ENCODE peak calls at places on chromosomes 11 and 22, in five cellular contexts. C is mucosa of descending colon, Q is spleen, X is prostate gland, U is esophagus squamous epithelium. O is an unnamed sample. For H3K4me1, the result is how much of the 10 kb centered on the place peaks cover.

GRCh38 chr11:15770798-15771414 is 585.4 kb downstream of the SOX6 start:
- DNase-seq in U (no peak), C (no peak), X (no peak), Q (no peak), O (no peak)

GRCh38 chr11:95095858-95096587 is 6.4 kb downstream of the ENDOD1 start:
- DNase-seq in X (no peak), U (no peak), Q (no peak), C (no peak), O (no peak)

GRCh38 chr11:64609436-64610047 is 18.5 kb downstream of the SLC22A12 start:
- DNase-seq in X (no peak), U (no peak), Q (no peak), C (no peak), O (no peak)

GRCh38 chr11:134258577-134258976 is 5.2 kb downstream of the ACAD8 start:
- DNase-seq in U (no peak), X (peak), C (no peak), Q (no peak), O (no peak)

GRCh38 chr11:79393362-79394043 is 47.3 kb downstream of the TENM4 start:
- DNase-seq in X (no peak), U (no peak), Q (no peak), C (no peak), O (no peak)

GRCh38 chr22:50059185-50059880 is 1.2 kb upstream of the TTLL8 start:
- DNase-seq in C (peak), U (no peak), X (no peak), Q (no peak), O (no peak)

GRCh38 chr11:2173761-2174160 is 2.1 kb upstream of the TH start:
- DNase-seq in C (no peak), U (no peak), X (no peak), Q (no peak), O (no peak)

GRCh38 chr22:28222976-28223375 is 303.9 kb upstream of the PITPNB start:
- DNase-seq in C (no peak), X (no peak), U (no peak), Q (no peak), O (no peak)

DNA sequence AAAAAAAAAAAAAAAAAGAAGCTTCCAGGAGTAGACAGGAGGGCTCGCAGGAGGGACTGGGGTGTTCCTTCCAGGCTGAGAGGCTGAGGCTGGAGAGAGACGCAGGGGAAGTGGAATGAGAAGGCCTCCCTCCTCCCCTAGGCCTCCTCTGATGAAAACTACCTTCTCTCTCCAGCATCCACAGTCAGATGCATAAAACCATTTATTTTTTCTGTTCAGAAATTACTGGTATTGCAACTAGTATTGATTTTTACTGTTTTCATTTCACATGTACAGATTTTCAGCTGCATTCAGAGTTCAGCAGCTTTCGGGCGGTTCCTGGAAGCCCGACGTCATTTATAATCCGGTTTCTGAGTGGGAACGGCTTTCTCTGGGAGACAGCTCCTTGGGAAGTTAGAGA is 6.8 kb upstream of the NFAM1 start:
- DNase-seq in Q (no peak), U (no peak), X (no peak), C (no peak), O (no peak)
- H3K4me1 ChIP-seq in Q (half or more), U (under half), X (under half), C (under half), O (under half)

DNA sequence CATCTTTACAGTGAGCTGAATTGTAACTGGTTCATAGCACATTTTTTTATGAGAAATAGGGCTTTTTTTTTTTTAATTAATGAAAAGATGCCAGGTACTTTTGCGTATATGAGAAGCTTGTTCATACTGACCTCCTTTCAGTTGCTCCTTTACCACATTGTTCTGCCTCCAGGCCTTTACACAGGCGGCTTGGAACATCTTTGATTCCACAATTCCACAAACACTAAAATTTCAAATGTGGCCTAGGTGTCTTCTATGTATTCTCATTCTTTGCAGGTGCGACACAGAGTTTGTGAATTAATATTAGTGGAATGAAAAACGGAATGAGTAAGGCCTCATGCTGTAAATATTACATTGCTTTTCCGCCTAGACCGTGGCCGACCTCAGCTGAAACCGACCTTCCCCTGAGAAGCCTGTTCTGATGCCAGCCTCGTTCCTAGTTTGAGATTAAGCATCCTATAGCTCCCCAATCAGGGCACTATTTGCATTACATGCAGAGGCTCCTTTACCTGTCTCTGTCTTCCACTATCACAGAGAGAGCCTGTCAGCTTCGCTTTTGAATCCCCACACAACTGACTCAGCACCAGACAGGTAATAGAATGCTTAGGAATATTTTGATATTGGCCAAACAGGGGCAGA is 125.8 kb downstream of the LDLRAD3 start:
- DNase-seq in Q (no peak), U (no peak), X (peak), C (no peak), O (no peak)
- TF ChIP-seq CTCF in Q (no peak), U (peak), X (peak), C (no peak), O (no peak)

DNA sequence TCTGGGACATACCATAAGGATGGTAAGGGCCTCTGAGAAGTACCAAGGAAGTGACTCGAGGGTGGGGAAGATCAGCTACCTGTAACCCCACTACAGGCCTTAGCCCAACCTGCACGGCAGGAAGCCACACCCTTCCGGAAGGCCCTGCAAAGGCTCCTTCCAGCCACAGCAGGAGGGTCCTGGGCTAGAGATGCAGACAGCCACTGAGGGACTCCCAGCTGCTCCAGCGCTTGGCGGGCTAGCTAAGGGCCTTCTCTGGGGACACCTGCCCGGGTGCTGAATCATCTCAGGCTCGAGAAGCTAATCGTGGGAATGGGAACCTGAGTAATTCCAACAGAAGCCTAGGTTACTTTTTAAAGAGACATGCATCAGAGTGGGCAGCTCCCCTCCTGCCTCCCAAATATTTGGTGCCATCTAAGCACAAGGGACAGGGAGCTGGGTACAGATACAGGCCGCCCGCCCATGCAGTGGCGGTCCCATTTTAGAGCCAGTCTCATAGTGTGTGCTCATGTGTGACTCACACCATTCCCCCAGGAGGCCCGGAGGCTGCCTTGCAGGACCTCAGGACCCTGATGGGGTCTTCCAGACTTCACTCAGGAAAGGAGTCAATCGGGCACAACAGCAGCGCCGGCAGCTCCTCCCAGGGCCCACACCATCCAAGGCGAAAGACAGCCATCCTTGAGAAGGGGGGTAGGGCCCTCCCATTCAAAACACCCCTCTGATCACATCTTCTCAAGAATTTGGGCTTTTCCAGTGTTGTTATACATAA is 8.0 kb downstream of the MYH9 start:
- DNase-seq in Q (peak), C (peak), X (no peak), U (no peak), O (no peak)
- H3K4me1 ChIP-seq in Q (half or more), C (half or more), X (under half), U (half or more), O (half or more)

GRCh38 chr22:25212337-25212736 is 7.1 kb upstream of the CRYBB2 start:
- DNase-seq in Q (no peak), U (no peak), X (no peak), C (no peak), O (no peak)
- TF ChIP-seq CTCF in Q (no peak), U (no peak), X (no peak), C (no peak), O (no peak)

GRCh38 chr11:111370902-111371578 is 8.0 kb downstream of the POU2AF1 start:
- DNase-seq in U (no peak), Q (no peak), X (no peak), C (no peak), O (no peak)
- H3K4me1 ChIP-seq in U (under half), Q (under half), X (under half), C (under half), O (under half)